ENCODE peak calls at places on chromosome 2, in eight cellular contexts. L is A549, C is sigmoid colon, E is MM.1S, Z is pancreas, W is testis, K is K562, V is BE2C. J is an unnamed sample.

GRCh38 chr2:18319987-18320386 is 240.5 kb downstream of the RDH14 start:
- DNase-seq in V (no peak), K (no peak), W (no peak), Z (no peak), L (no peak), C (no peak), E (no peak), J (no peak)

GRCh38 chr2:233691443-233692433 is 952 bp upstream of the UGT1A6 start:
- DNase-seq in Z (no peak), C (no peak), W (no peak), K (no peak), E (no peak), L (no peak), V (no peak), J (no peak)

GRCh38 chr2:64291181-64291580 is 147.0 kb upstream of the PELI1 start:
- DNase-seq in K (no peak), W (no peak), Z (no peak), L (peak), C (no peak), V (no peak), E (no peak), J (no peak)

GRCh38 chr2:110768591-110768990 is 36.2 kb downstream of the ACOXL start:
- DNase-seq in V (no peak), W (no peak), Z (no peak), K (no peak), E (no peak), L (no peak), C (no peak), J (no peak)

GRCh38 chr2:212939777-212940531 is 211.5 kb downstream of the IKZF2 start:
- DNase-seq in K (no peak), W (no peak), Z (peak), V (no peak), E (no peak), L (no peak), C (no peak), J (no peak)

GRCh38 chr2:159989249-159989648 is 73.2 kb downstream of the PLA2R1 start:
- DNase-seq in W (no peak), V (no peak), Z (no peak), C (no peak), L (no peak), K (no peak), E (no peak), J (no peak)

GRCh38 chr2:43041661-43042360 is 184.6 kb downstream of the ZFP36L2 start:
- DNase-seq in V (peak), L (peak), C (no peak), E (no peak), W (no peak), K (peak), Z (no peak), J (no peak)

GRCh38 chr2:96503637-96504243 is 1.4 kb downstream of the NEURL3 start:
- DNase-seq in K (no peak), Z (no peak), C (no peak), L (no peak), W (no peak), V (no peak), E (no peak), J (no peak)

GRCh38 chr2:39228413-39229209 is 15.2 kb downstream of the CDKL4 start:
- DNase-seq in L (no peak), K (peak), V (no peak), W (no peak), C (no peak), Z (no peak), E (no peak), J (no peak)

GRCh38 chr2:209368924-209369323 is 54.9 kb upstream of the MAP2 start:
- DNase-seq in W (peak), Z (peak), K (no peak), L (peak), V (peak), E (peak), C (no peak), J (no peak)

GRCh38 chr2:239688840-239689239 is 288.0 kb upstream of the HDAC4 start:
- DNase-seq in V (no peak), E (no peak), W (peak), Z (no peak), C (no peak), L (no peak), K (no peak), J (no peak)

GRCh38 chr2:55839182-55839819 is 84.3 kb downstream of the EFEMP1 start:
- DNase-seq in V (no peak), E (no peak), Z (no peak), L (peak), C (no peak), K (no peak), W (no peak), J (no peak)

GRCh38 chr2:19574788-19575260 is 216.4 kb upstream of the OSR1 start:
- DNase-seq in V (no peak), K (no peak), L (no peak), C (peak), E (no peak), Z (no peak), W (peak), J (no peak)

GRCh38 chr2:175605989-175606841 is 395.9 kb downstream of the LNPK start:
- DNase-seq in C (no peak), L (no peak), V (no peak), W (no peak), Z (no peak), K (no peak), E (no peak), J (no peak)

GRCh38 chr2:6930913-6931312 is 13.7 kb downstream of the RNF144A start:
- DNase-seq in L (no peak), Z (no peak), E (no peak), W (no peak), V (no peak), K (no peak), C (no peak), J (no peak)

GRCh38 chr2:23497063-23497462 is 112.1 kb downstream of the KLHL29 start:
- DNase-seq in L (no peak), W (no peak), V (no peak), K (no peak), Z (no peak), C (no peak), E (no peak), J (no peak)

GRCh38 chr2:38301340-38301968 is 75.6 kb downstream of the ATL2 start:
- DNase-seq in C (no peak), Z (no peak), V (no peak), L (no peak), W (no peak), K (no peak), E (peak), J (no peak)

GRCh38 chr2:217471329-217471728 is 531.5 kb downstream of the TNS1 start:
- DNase-seq in W (no peak), K (no peak), E (no peak), V (no peak), C (no peak), L (no peak), Z (no peak), J (no peak)

GRCh38 chr2:20224716-20225293 is at the start of gene SDC1:
- DNase-seq in C (peak), W (peak), K (peak), L (peak), E (peak), V (peak), Z (peak), J (peak)

GRCh38 chr2:28004086-28004485 is 113.6 kb downstream of the BABAM2 start:
- DNase-seq in K (no peak), W (no peak), E (peak), C (no peak), Z (no peak), V (no peak), L (no peak), J (no peak)

GRCh38 chr2:24830786-24831185 is 37.6 kb downstream of the CENPO start:
- DNase-seq in V (no peak), E (no peak), K (no peak), W (no peak), Z (no peak), L (no peak), C (peak), J (no peak)

GRCh38 chr2:233387667-233388528 is 33.6 kb downstream of the DGKD start:
- DNase-seq in V (peak), W (peak), Z (peak), K (no peak), C (peak), E (no peak), L (peak), J (no peak)

GRCh38 chr2:168189835-168190426 is 57.5 kb downstream of the STK39 start:
- DNase-seq in Z (no peak), V (no peak), C (no peak), L (peak), W (no peak), E (no peak), K (no peak), J (no peak)

GRCh38 chr2:175640655-175641054 is 361.4 kb downstream of the LNPK start:
- DNase-seq in K (no peak), Z (no peak), L (no peak), W (no peak), E (no peak), C (no peak), V (no peak), J (no peak)

GRCh38 chr2:219272995-219273394 is 6.2 kb upstream of the DNAJB2 start:
- DNase-seq in K (no peak), L (no peak), Z (no peak), E (no peak), W (no peak), V (no peak), C (no peak), J (no peak)

GRCh38 chr2:1769703-1770422 is 25.5 kb upstream of the PXDN start:
- DNase-seq in Z (peak), V (peak), L (peak), C (peak), K (peak), E (peak), W (peak), J (peak)

DNA sequence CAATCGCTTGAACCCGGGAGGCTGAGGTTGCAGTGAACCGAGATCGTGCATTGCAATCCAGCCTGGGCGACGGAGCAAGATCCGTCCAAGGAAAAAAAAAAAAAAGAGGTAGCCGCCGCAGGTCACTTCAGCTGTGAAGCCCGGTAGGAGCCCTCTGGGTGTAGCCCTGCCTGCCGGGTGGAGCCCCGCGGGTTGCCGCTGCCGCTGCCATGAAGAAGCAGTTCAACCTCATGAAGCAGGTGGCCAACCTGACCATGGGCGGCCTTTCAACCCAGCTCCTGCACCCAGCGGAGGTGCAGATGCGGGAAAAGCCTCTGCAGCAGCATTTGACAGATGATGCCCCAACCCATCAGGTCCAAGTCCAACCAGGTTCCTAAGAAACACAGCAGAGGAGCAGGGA is 219.5 kb upstream of the SLC39A10 start:
- DNase-seq in Z (no peak), V (no peak), K (no peak), C (no peak), E (no peak), L (no peak), W (no peak), J (no peak)
- TF ChIP-seq CTCF in Z (no peak), V (no peak), K (no peak), C (no peak), E (no peak), L (no peak), W (no peak), J (no peak)

DNA sequence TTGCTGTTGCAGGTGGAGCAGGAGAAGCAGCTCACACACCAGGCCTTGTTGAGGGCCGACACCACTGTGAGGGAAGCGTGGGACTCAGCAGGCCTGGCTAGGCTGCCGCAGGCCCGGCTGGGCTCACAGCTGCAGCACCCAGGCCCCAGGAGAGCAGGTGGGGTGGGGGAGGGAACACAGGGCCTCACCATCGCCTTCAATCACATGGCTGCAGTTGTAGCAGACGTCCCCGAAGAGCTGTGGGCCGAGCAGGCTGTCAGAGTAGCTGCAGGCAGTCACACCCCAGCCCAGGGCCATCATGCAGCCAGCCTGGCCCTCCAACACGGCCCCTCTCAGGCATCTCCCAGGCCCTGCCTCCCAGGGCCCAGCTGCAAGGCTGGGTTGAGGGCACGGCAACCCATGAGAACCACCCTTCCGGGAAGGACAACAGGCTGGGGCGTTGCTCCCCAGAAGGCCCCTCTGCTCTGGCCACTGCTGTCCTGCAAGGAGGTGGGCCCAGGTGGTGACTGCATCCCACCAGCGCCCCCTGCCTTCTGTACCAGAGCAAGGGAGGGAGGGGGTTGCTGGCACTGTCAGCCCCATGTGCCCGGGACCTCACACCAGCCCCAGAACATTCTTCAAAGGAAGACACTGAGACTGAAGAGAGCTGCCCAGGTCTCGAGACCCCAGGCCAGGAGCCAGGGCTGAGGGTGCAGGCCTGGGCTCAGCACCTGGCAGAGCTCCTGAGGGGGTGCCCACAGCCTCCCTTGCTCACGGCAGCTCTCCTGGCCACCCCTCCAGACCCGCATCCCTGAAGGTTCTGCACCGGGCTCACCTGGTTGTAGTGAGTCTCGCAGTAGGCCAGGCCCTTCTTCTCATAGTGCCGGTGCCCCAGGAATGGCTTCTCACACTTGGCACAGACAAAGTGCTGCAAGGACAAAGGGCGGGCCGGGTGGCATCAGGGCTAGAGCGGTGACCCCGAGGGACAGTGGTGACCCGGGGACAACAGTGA is 5.6 kb upstream of the GPR17 start:
- DNase-seq in V (peak), E (no peak), C (no peak), K (no peak), L (no peak), Z (no peak), W (no peak), J (peak)
- TF ChIP-seq CTCF in V (peak), E (peak), C (peak), K (no peak), L (peak), Z (no peak), W (no peak), J (peak)

DNA sequence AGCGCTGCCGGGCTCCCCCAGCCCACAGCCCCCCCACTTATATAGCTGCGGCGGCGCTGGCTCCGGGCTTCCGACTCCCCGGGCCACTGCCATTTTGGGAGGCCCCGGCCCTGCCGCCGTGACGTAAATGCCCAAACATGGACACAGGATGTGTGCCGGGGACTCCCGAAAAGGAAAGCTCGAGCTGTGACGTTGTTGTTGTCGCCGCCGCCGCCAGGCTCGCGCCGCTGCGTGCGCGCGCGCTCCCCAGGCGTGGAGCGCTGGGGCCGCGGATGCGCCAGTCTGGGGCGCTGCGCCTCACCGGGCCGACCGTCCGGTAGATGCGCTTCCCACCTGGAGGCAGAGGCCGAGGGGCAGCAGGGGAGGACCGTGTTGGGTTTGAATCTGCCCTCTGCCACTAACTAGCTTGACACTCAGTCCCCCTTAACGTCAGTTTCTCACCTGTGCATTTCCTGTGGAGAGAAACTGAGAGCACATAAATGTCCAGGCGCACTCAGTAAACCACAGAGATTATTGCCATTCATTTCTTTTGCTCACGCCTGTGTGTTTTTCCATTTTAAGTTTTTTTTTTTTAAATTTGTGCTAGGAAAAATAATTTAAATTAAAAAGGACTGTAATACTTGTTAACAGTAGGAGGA is at the start of gene EGR4:
- DNase-seq in V (peak), W (peak), E (peak), L (peak), C (peak), K (peak), Z (peak), J (peak)
- TF ChIP-seq CTCF in V (no peak), W (no peak), E (peak), L (no peak), C (no peak), K (no peak), Z (no peak), J (no peak)

GRCh38 chr2:113060396-113060795 is 1.4 kb downstream of the IL36RN start:
- DNase-seq in V (no peak), E (no peak), W (no peak), L (no peak), C (no peak), K (no peak), Z (no peak), J (no peak)
- TF ChIP-seq CTCF in V (no peak), E (no peak), W (no peak), L (no peak), C (no peak), K (no peak), Z (no peak), J (no peak)